ENCODE peak calls at places on chromosomes 1 and 21, in ten cellular contexts. R is left ventricle myocardium inferior, Q is HFF-Myc, V is fibroblast of lung, B is psoas muscle, U is foreskin keratinocyte, G is HCT116, M is Calu3, F is HFFc6, Z is lower leg skin. N is an unnamed sample.
A peak's percentile ranks its signal among the peaks of the same experiment; 100 is the strongest.

GRCh38 chr1:232613752-232614381 is 16.1 kb downstream of the SIPA1L2 start:
- DNase-seq in U (no peak), F (no peak), R (no peak), G (peak; percentile 66), V (peak; percentile 97), B (no peak), Q (no peak), Z (no peak), M (no peak), N (no peak)

GRCh38 chr1:184283999-184284398 is 102.8 kb upstream of the C1orf21 start:
- DNase-seq in F (peak; percentile 31), B (no peak), G (no peak), Q (no peak), V (peak; percentile 94), R (peak; percentile 23), U (no peak), Z (no peak), M (no peak), N (peak; percentile 38)

GRCh38 chr1:16967095-16967567 is 13.3 kb downstream of the MFAP2 start:
- DNase-seq in U (no peak), B (no peak), F (no peak), M (no peak), V (peak; percentile 63), Z (no peak), R (peak; percentile 57), G (no peak), Q (no peak), N (no peak)

GRCh38 chr1:13970631-13971247 is 270.8 kb downstream of the PRDM2 start:
- DNase-seq in B (no peak), Z (no peak), U (no peak), V (no peak), G (no peak), Q (no peak), M (no peak), F (no peak), R (no peak), N (no peak)

GRCh38 chr1:75723989-75724471 is 479 bp upstream of the ACADM start:
- DNase-seq in U (peak; percentile 37), M (peak; percentile 67), Q (peak; percentile 6), B (peak; percentile 86), R (peak; percentile 88), V (peak; percentile 85), G (peak; percentile 49), F (peak; percentile 58), Z (peak; percentile 96), N (peak; percentile 46)

GRCh38 chr1:89615676-89616598 is 17.0 kb upstream of the LRRC8C start:
- DNase-seq in M (peak; percentile 19), B (no peak), U (peak; percentile 43), R (no peak), Q (no peak), F (no peak), V (no peak), Z (no peak), G (peak; percentile 27), N (no peak)

GRCh38 chr1:247421074-247421473 is 5.1 kb downstream of the NLRP3 start:
- DNase-seq in V (no peak), M (no peak), R (no peak), Q (no peak), U (no peak), G (no peak), F (no peak), B (no peak), Z (peak; percentile 29), N (no peak)

GRCh38 chr1:39301606-39302005 is 97.1 kb downstream of the MACF1 start:
- DNase-seq in G (no peak), Z (no peak), V (peak; percentile 51), R (no peak), U (no peak), F (no peak), Q (no peak), B (no peak), M (no peak), N (no peak)

GRCh38 chr1:150150511-150151021 is 850 bp downstream of the PLEKHO1 start:
- DNase-seq in B (peak; percentile 43), Q (no peak), R (peak; percentile 40), U (no peak), Z (peak; percentile 89), V (no peak), F (no peak), M (no peak), G (no peak), N (no peak)

GRCh38 chr1:50423670-50424000 is 392 bp upstream of the DMRTA2 start:
- DNase-seq in U (no peak), R (no peak), B (no peak), G (no peak), V (no peak), Z (no peak), Q (no peak), F (no peak), M (no peak), N (no peak)

GRCh38 chr1:164452549-164452948 is 106.4 kb upstream of the PBX1 start:
- DNase-seq in Q (no peak), G (no peak), F (no peak), B (no peak), M (no peak), V (no peak), U (no peak), R (no peak), Z (no peak), N (no peak)

GRCh38 chr1:18805925-18806849 is 53.3 kb downstream of the TAS1R2 start:
- DNase-seq in F (peak; percentile 33), Z (no peak), U (no peak), R (no peak), M (no peak), G (no peak), B (no peak), V (no peak), Q (no peak), N (no peak)

GRCh38 chr1:18805116-18805515 is 54.3 kb downstream of the TAS1R2 start:
- DNase-seq in Z (no peak), M (no peak), V (no peak), F (no peak), G (no peak), R (no peak), U (no peak), B (no peak), Q (no peak), N (no peak)

GRCh38 chr1:18802231-18802630 is 57.2 kb downstream of the TAS1R2 start:
- DNase-seq in B (no peak), R (no peak), F (no peak), G (no peak), Q (no peak), U (no peak), M (no peak), Z (no peak), V (no peak), N (no peak)

GRCh38 chr1:18803392-18803791 is 56.1 kb downstream of the TAS1R2 start:
- DNase-seq in M (no peak), V (no peak), U (no peak), B (no peak), R (no peak), G (no peak), Z (no peak), Q (no peak), F (no peak), N (no peak)

DNA sequence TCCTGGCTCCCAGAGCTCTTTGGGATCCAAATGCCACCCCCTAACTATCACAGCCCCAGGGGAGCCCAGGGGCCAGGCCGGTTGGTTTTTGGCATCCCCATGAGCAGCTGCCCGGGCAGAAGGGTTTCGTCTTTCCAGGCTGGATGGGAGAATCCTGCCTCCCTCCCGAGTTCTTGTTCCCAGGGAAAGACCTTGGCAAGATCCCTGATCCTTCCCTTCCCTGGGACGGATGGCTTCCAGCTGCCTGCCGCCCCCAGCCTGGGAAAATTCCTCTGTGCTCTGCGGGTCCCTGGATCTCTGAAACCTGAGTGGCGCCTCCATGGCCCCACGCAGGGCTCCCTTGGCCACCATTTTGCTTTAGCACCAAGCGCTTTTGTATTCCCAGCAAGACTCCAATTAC is 55.6 kb downstream of the TAS1R2 start:
- DNase-seq in V (no peak), R (no peak), U (no peak), M (no peak), F (no peak), Q (no peak), Z (no peak), G (no peak), B (no peak), N (no peak)
- TF ChIP-seq CTCF in V (no peak), R (no peak), U (no peak), M (no peak), F (no peak), Q (no peak), Z (no peak), G (no peak), B (no peak), N (no peak)

GRCh38 chr21:30408782-30409494 is 13.1 kb downstream of the KRTAP13-1 start:
- DNase-seq in M (peak; percentile 12), B (no peak), U (peak; percentile 66), G (peak; percentile 2), V (peak; percentile 5), Q (peak; percentile 12), Z (no peak), R (no peak), F (no peak), N (no peak)
- TF ChIP-seq CTCF in M (no peak), B (no peak), U (peak; percentile 73), G (no peak), V (no peak), Q (peak; percentile 17), Z (no peak), R (peak; percentile 47), F (peak; percentile 10), N (no peak)

GRCh38 chr1:215082532-215083407 is at the start of gene KCNK2:
- DNase-seq in Z (no peak), Q (no peak), F (no peak), U (no peak), R (no peak), B (peak; percentile 19), M (peak; percentile 42), G (no peak), V (no peak), N (no peak)
- TF ChIP-seq CTCF in Z (no peak), Q (no peak), F (no peak), U (no peak), R (no peak), B (no peak), M (no peak), G (no peak), V (no peak), N (no peak)

DNA sequence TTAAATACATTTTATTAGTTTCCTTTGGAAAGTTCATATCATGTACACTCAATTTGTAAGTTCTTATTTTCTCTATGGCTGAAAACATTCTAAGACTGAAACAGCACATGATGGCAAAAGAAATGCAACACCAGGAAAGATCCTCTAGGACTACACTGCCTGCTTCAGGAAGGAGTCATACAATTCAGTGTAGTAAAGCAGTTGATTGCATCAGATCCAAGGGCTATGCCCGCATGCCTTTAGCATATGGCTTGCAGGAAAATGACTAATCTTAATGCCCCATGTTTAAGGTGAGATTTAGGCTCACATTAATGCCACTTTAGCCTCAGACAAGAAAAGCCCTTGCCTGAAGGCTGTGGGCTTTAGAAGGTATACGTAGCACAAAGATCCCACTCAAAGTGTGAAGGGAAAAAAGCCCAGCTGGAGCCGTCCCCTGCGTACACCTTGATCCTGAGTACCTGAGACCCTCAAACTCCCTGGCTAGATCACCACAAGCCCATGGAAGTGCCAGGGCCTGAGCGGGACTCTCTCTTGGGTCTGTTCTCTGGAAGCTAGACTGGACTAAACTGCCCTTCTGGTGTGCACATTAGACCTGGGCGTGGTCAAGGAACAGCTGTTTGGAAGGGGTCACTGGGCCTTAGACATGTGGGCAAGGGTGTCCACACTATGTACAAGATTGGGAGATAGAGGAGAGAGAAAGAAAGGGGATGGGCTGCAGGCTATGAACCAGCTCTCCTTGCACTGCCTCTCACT is 52.9 kb downstream of the ESRRG start:
- DNase-seq in R (no peak), G (no peak), B (no peak), Z (no peak), Q (no peak), M (no peak), V (peak; percentile 77), F (no peak), U (peak; percentile 49), N (no peak)
- TF ChIP-seq CTCF in R (no peak), G (no peak), B (no peak), Z (no peak), Q (no peak), M (no peak), V (no peak), F (no peak), U (peak; percentile 41), N (no peak)

N was measured in AG09319.